ENCODE peak calls at places on chromosomes 12 and 14, in eight cellular contexts. E is small intestine, N is WERI-Rb-1, W is heart right ventricle, G is HAP-1, U is endodermal cell, O is cardiac muscle cell, R is Peyer's patch. X is an unnamed sample.

GRCh38 chr12:92987362-92987761 is 58.3 kb upstream of the EEA1 start:
- DNase-seq in E (peak; percentile 78), N (peak; percentile 15), W (peak; percentile 34), G (peak; percentile 83), U (no peak), O (peak; percentile 84), R (no peak), X (peak; percentile 29)

GRCh38 chr12:50205648-50206047 is 38.5 kb upstream of the CERS5 start:
- DNase-seq in E (no peak), N (no peak), W (no peak), G (no peak), U (no peak), O (no peak), R (no peak), X (no peak)

GRCh38 chr14:31510222-31510621 is 22.4 kb upstream of the GPR33 start:
- DNase-seq in E (peak; percentile 39), N (no peak), W (no peak), G (peak; percentile 51), U (no peak), O (peak; percentile 20), R (no peak), X (no peak)

GRCh38 chr12:102957339-102958050 is at the start of gene ASCL1:
- DNase-seq in E (no peak), N (no peak), W (no peak), G (no peak), U (peak; percentile 83), O (peak; percentile 32), R (no peak), X (peak; percentile 86)

GRCh38 chr12:100867639-100868393 is 73.2 kb downstream of the ANO4 start:
- DNase-seq in E (no peak), N (no peak), W (no peak), G (no peak), U (no peak), O (no peak), R (no peak), X (no peak)

GRCh38 chr14:103382375-103382774 is 2.8 kb upstream of the MARK3 start:
- DNase-seq in E (no peak), N (no peak), W (no peak), G (no peak), U (no peak), O (no peak), R (no peak), X (no peak)

GRCh38 chr14:101241807-101242278 is 319.5 kb upstream of the DIO3 start:
- DNase-seq in E (no peak), N (no peak), W (no peak), G (no peak), U (peak; percentile 69), O (no peak), R (no peak), X (peak; percentile 76)

GRCh38 chr12:109386079-109386473 is 38.4 kb downstream of the MYO1H start:
- DNase-seq in E (no peak), N (no peak), W (no peak), G (no peak), U (no peak), O (no peak), R (no peak), X (no peak)

GRCh38 chr12:121536929-121537813 is 43.7 kb downstream of the KDM2B start:
- DNase-seq in E (peak; percentile 77), N (peak; percentile 89), W (peak; percentile 90), G (peak; percentile 45), U (peak; percentile 87), O (peak; percentile 92), R (peak; percentile 93), X (peak; percentile 92)

GRCh38 chr12:541676-542289 is 82.0 kb downstream of the B4GALNT3 start:
- DNase-seq in E (no peak), N (no peak), W (no peak), G (no peak), U (no peak), O (peak; percentile 47), R (no peak), X (peak; percentile 80)

GRCh38 chr12:1099158-1099557 is 108.1 kb downstream of the ERC1 start:
- DNase-seq in E (peak; percentile 80), N (no peak), W (no peak), G (no peak), U (no peak), O (no peak), R (no peak), X (no peak)

GRCh38 chr14:31420013-31420318 is 384 bp downstream of the HEATR5A start:
- DNase-seq in E (peak; percentile 81), N (peak; percentile 61), W (peak; percentile 50), G (no peak), U (peak; percentile 91), O (peak; percentile 86), R (peak; percentile 38), X (peak; percentile 84)

GRCh38 chr12:85225501-85225900 is 54.5 kb upstream of the ALX1 start:
- DNase-seq in E (no peak), N (no peak), W (no peak), G (no peak), U (no peak), O (no peak), R (no peak), X (no peak)

GRCh38 chr12:30021046-30021833 is 237.5 kb upstream of the TMTC1 start:
- DNase-seq in E (no peak), N (no peak), W (no peak), G (no peak), U (no peak), O (no peak), R (no peak), X (no peak)

DNA sequence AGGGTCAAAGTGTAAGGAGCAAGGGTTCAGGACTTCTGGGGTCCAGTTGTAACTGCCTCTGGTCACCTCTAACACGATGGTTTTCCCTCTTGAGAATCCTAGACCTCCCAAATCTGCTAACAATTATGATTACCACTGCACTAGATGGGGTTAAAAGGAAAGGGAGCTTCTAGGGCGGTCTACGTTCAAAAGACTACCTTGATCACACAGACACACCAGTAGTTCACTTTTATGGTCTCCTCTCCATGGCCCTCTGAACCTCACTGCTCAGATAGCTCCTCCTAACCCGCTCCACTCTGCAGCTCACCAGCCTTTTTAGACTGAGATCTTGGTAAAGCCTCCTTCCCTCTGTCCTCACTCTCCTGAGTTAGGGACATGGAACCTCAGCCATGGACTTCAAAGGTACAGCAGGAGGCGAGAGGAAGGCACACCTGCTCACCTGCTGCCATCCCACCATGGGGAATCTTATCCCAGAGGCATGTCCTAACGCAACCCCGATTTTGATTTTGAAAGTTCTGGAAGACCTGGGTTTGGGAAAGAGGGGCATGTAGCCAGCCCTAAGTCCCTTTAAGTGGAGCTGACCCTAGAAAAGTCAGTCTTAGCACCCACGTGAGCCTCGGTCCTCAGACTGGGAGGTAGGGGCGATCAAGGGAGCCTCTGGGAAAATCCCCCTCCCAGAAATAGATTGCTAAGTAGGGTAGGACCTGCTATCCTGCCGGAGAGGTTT is 1.4 kb downstream of the ZNF219 start:
- DNase-seq in E (peak; percentile 52), N (peak; percentile 17), W (no peak), G (no peak), U (peak; percentile 62), O (no peak), R (no peak), X (no peak)
- H3K4me3 ChIP-seq in E (no peak overlapping the region), N (peak overlapping the region; percentile 74), W (peak overlapping the region; percentile 69), G (peak overlapping the region; percentile 37), U (peak overlapping the region; percentile 87), O (peak overlapping the region; percentile 73), R (peak overlapping the region; percentile 62), X (peak overlapping the region; percentile 60)

GRCh38 chr14:49778421-49778820 is 10.5 kb downstream of the KLHDC2 start:
- DNase-seq in E (no peak), N (no peak), W (no peak), G (no peak), U (no peak), O (no peak), R (no peak), X (no peak)

GRCh38 chr14:49786315-49786714 is 18.4 kb downstream of the KLHDC2 start:
- DNase-seq in E (no peak), N (no peak), W (no peak), G (no peak), U (no peak), O (no peak), R (no peak), X (no peak)

GRCh38 chr14:49783394-49784010 is 15.5 kb downstream of the KLHDC2 start:
- DNase-seq in E (no peak), N (no peak), W (no peak), G (no peak), U (no peak), O (no peak), R (no peak), X (no peak)
- H3K36me3 ChIP-seq in E (peaks cover 33% of the 10 kb centered on the region), N (peaks cover 97% of the 10 kb centered on the region), W (peaks cover 100% of the 10 kb centered on the region), G (peaks cover 85% of the 10 kb centered on the region), U (peaks cover 98% of the 10 kb centered on the region), O (peaks cover 86% of the 10 kb centered on the region), R (peaks cover 99% of the 10 kb centered on the region), X (peaks cover 38% of the 10 kb centered on the region)

GRCh38 chr14:29403091-29403490 is 524.6 kb downstream of the PRKD1 start:
- DNase-seq in E (peak; percentile 91), N (no peak), W (no peak), G (no peak), U (no peak), O (no peak), R (no peak), X (no peak)
- H3K27me3 ChIP-seq in E (no peaks in the 10 kb centered on the region), N (no peaks in the 10 kb centered on the region), W (no peaks in the 10 kb centered on the region), G (no peaks in the 10 kb centered on the region), U (no peaks in the 10 kb centered on the region), O (no peaks in the 10 kb centered on the region), R (no peaks in the 10 kb centered on the region), X (no peaks in the 10 kb centered on the region)

GRCh38 chr12:57244306-57244696 is 6.7 kb downstream of the STAC3 start:
- DNase-seq in E (no peak), N (no peak), W (no peak), G (no peak), U (peak; percentile 57), O (no peak), R (no peak), X (peak; percentile 56)

GRCh38 chr12:57242329-57242690 is 8.7 kb downstream of the STAC3 start:
- DNase-seq in E (no peak), N (no peak), W (peak; percentile 47), G (no peak), U (no peak), O (no peak), R (no peak), X (no peak)

GRCh38 chr12:57242691-57243454 is 8.1 kb downstream of the STAC3 start:
- DNase-seq in E (peak; percentile 55), N (peak; percentile 91), W (peak; percentile 46), G (peak; percentile 34), U (peak; percentile 99), O (peak; percentile 83), R (peak; percentile 61), X (peak; percentile 97)

GRCh38 chr12:57241556-57242310 is 9.3 kb downstream of the STAC3 start:
- DNase-seq in E (no peak), N (no peak), W (no peak), G (no peak), U (peak; percentile 67), O (no peak), R (no peak), X (peak; percentile 70)

DNA sequence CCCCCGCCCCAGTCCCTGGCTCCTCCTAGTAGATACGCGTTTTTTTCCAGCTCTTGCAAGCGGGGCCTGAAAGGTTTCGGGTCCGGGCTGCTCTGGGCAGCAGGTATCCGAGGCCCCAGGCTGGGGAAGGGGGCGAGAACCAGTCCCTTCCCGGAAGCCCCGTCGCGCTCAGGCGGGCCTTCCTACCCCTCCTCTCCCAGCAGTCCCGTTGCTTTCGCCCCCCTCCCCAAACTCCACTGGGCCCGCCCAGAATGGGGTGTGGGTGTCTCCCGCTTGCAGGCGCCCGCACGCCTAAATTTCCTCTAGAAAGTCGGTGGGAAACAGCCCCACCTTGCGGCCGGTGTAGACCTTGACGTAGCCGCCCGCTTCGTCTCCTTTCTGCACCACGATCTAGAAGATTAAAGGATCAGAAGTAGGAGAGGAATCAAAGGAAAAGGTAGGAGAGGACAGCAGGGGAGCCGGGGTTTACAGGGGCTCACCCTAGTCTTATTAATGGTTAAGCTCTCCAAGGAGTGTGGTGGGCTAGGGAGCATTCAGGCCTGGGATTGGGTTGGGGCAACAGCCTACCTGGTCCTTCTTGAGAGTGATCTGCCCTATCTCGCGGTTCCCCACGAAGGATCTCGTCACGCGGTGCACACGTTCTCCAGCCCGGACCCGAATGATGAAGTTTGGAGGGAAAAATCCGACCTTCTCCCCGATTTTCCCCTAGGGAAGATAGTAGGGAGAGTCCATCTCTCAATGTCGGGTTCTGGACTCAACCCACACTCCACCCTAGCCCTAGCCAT is 7.3 kb downstream of the STAC3 start:
- DNase-seq in E (peak; percentile 72), N (peak; percentile 90), W (peak; percentile 78), G (peak; percentile 74), U (peak; percentile 99), O (peak; percentile 84), R (peak; percentile 82), X (peak; percentile 94)
- H3K4me3 ChIP-seq in E (no peak overlapping the region), N (peak overlapping the region; percentile 45), W (peak overlapping the region; percentile 51), G (peak overlapping the region; percentile 36), U (peak overlapping the region; percentile 65), O (peak overlapping the region; percentile 25), R (peak overlapping the region; percentile 39), X (peak overlapping the region; percentile 54)